ENCODE peak calls at places on chromosome 12, in five cellular contexts. W is AG10803, R is heart left ventricle, U is fibroblast of the aortic adventitia, G is AG09309. N is an unnamed sample.

GRCh38 chr12:120316798-120317257 is 10.8 kb downstream of the PLA2G1B start:
- DNase-seq in W (no peak), R (no peak), U (no peak), G (no peak), N (no peak)

GRCh38 chr12:43835656-43836454 is at the start of gene TMEM117:
- DNase-seq in W (peak), R (peak), U (peak), G (no peak), N (peak)

GRCh38 chr12:92080390-92081285 is 65.0 kb downstream of the BTG1 start:
- DNase-seq in W (peak), R (no peak), U (peak), G (peak), N (peak)

GRCh38 chr12:120873231-120873630 is 30.9 kb downstream of the SPPL3 start:
- DNase-seq in W (no peak), R (no peak), U (no peak), G (no peak), N (no peak)

GRCh38 chr12:88642675-88643431 is 62.6 kb upstream of the KITLG start:
- DNase-seq in W (no peak), R (no peak), U (no peak), G (no peak), N (no peak)

GRCh38 chr12:87953257-87953860 is 75.8 kb downstream of the C12orf50 start:
- DNase-seq in W (peak), R (no peak), U (peak), G (peak), N (peak)

GRCh38 chr12:19192709-19193108 is 63.2 kb downstream of the PLEKHA5 start:
- DNase-seq in W (no peak), R (no peak), U (no peak), G (no peak), N (no peak)

GRCh38 chr12:119235352-119235751 is 56.6 kb downstream of the HSPB8 start:
- DNase-seq in W (no peak), R (no peak), U (no peak), G (no peak), N (no peak)

GRCh38 chr12:44812062-44812461 is 64.1 kb downstream of the NELL2 start:
- DNase-seq in W (no peak), R (no peak), U (no peak), G (no peak), N (no peak)

GRCh38 chr12:102120886-102121285 is 903 bp downstream of the PARPBP start:
- DNase-seq in W (peak), R (no peak), U (peak), G (no peak), N (peak)

GRCh38 chr12:62933871-62934798 is 815 bp downstream of the PPM1H start:
- DNase-seq in W (peak), R (peak), U (peak), G (no peak), N (peak)

GRCh38 chr12:45131506-45131905 is 80.6 kb upstream of the DBX2 start:
- DNase-seq in W (no peak), R (no peak), U (no peak), G (no peak), N (no peak)

GRCh38 chr12:25648460-25648859 is 95.4 kb upstream of the LMNTD1 start:
- DNase-seq in W (peak), R (peak), U (peak), G (peak), N (peak)

GRCh38 chr12:123971770-123972447 is 722 bp downstream of the CCDC92 start:
- DNase-seq in W (no peak), R (peak), U (no peak), G (no peak), N (peak)

GRCh38 chr12:124345795-124346194 is 50.9 kb downstream of the RFLNA start:
- DNase-seq in W (no peak), R (no peak), U (no peak), G (no peak), N (no peak)

GRCh38 chr12:123099556-123100192 is 51.2 kb downstream of the PITPNM2 start:
- DNase-seq in W (no peak), R (no peak), U (no peak), G (no peak), N (no peak)

GRCh38 chr12:102873077-102873476 is 44.0 kb downstream of the PAH start:
- DNase-seq in W (no peak), R (no peak), U (no peak), G (no peak), N (no peak)

GRCh38 chr12:98399532-98399931 is 115.9 kb upstream of the TMPO start:
- DNase-seq in W (peak), R (no peak), U (peak), G (peak), N (peak)

GRCh38 chr12:38892090-38892786 is 13.2 kb downstream of the CPNE8 start:
- DNase-seq in W (peak), R (no peak), U (peak), G (no peak), N (peak)

GRCh38 chr12:62866451-62867082 is 68.4 kb downstream of the PPM1H start:
- DNase-seq in W (peak), R (no peak), U (peak), G (peak), N (peak)

GRCh38 chr12:122743895-122744525 is 8.6 kb upstream of the DENR start:
- DNase-seq in W (no peak), R (peak), U (no peak), G (no peak), N (no peak)

GRCh38 chr12:67650528-67651379 is 2.2 kb downstream of the DYRK2 start:
- DNase-seq in W (no peak), R (no peak), U (no peak), G (no peak), N (no peak)

GRCh38 chr12:86134571-86134970 is 121.6 kb downstream of the MGAT4C start:
- DNase-seq in W (no peak), R (no peak), U (peak), G (no peak), N (peak)

GRCh38 chr12:1800646-1801284 is 19.6 kb upstream of the LRTM2 start:
- DNase-seq in W (no peak), R (no peak), U (no peak), G (no peak), N (peak)

GRCh38 chr12:116635487-116635886 is 76.3 kb downstream of the MAP1LC3B2 start:
- DNase-seq in W (no peak), R (no peak), U (no peak), G (no peak), N (no peak)

GRCh38 chr12:57874166-57875108 is 27.9 kb upstream of the CTDSP2 start:
- DNase-seq in W (no peak), R (no peak), U (no peak), G (no peak), N (no peak)

GRCh38 chr12:53413485-53414215 is 10.0 kb upstream of the AMHR2 start:
- DNase-seq in W (no peak), R (no peak), U (no peak), G (no peak), N (peak)

GRCh38 chr12:40016960-40017359 is 88.9 kb downstream of the SLC2A13 start:
- DNase-seq in W (no peak), R (no peak), U (peak), G (no peak), N (peak)

GRCh38 chr12:57237653-57237951 is 8.1 kb downstream of the SHMT2 start:
- DNase-seq in W (no peak), R (no peak), U (no peak), G (no peak), N (no peak)

GRCh38 chr12:131603106-131604033 is 107.5 kb upstream of the SFSWAP start:
- DNase-seq in W (no peak), R (no peak), U (no peak), G (no peak), N (no peak)

GRCh38 chr12:22588817-22589216 is 36.2 kb upstream of the ETNK1 start:
- DNase-seq in W (no peak), R (no peak), U (no peak), G (no peak), N (no peak)

GRCh38 chr12:64943686-64944085 is 119.2 kb downstream of the TBC1D30 start:
- DNase-seq in W (peak), R (no peak), U (peak), G (peak), N (peak)

GRCh38 chr12:29026419-29026818 is 122.7 kb upstream of the FAR2 start:
- DNase-seq in W (no peak), R (no peak), U (no peak), G (no peak), N (no peak)

GRCh38 chr12:118356809-118357326 is 15.8 kb downstream of the TAOK3 start:
- DNase-seq in W (peak), R (no peak), U (peak), G (peak), N (peak)

GRCh38 chr12:54229624-54230212 is 40.9 kb upstream of the SMUG1 start:
- DNase-seq in W (peak), R (peak), U (peak), G (peak), N (peak)

DNA sequence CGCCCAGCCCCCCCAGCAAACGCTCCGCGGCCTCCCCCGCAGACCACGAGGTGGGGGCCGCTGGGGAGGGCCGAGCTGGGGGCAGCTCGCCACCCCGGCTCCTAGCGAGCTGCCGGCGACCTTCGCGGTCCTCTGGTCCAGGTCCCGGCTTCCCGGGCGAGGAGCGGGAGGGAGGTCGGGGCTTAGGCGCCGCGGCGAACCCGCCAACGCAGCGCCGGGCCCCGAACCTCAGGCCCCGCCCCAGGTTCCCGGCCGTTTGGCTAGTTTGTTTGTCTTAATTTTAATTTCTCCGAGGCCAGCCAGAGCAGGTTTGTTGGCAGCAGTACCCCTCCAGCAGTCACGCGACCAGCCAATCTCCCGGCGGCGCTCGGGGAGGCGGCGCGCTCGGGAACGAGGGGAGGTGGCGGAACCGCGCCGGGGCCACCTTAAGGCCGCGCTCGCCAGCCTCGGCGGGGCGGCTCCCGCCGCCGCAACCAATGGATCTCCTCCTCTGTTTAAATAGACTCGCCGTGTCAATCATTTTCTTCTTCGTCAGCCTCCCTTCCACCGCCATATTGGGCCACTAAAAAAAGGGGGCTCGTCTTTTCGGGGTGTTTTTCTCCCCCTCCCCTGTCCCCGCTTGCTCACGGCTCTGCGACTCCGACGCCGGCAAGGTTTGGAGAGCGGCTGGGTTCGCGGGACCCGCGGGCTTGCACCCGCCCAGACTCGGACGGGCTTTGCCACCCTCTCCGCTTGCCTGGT is at the start of gene CDKN1B:
- DNase-seq in W (peak), R (peak), U (peak), G (peak), N (peak)
- TF ChIP-seq CTCF in W (no peak), R (no peak), U (no peak), G (no peak), N (no peak)

GRCh38 chr12:104496336-104496735 is 39.6 kb downstream of the CHST11 start:
- DNase-seq in W (no peak), R (no peak), U (peak), G (no peak), N (no peak)

GRCh38 chr12:104499668-104500328 is 43.0 kb downstream of the CHST11 start:
- DNase-seq in W (no peak), R (no peak), U (no peak), G (no peak), N (no peak)

GRCh38 chr12:104499207-104499606 is 42.5 kb downstream of the CHST11 start:
- DNase-seq in W (no peak), R (no peak), U (no peak), G (no peak), N (no peak)

GRCh38 chr12:104495786-104496185 is 39.0 kb downstream of the CHST11 start:
- DNase-seq in W (no peak), R (no peak), U (peak), G (no peak), N (no peak)

GRCh38 chr12:104498211-104498801 is 41.6 kb downstream of the CHST11 start:
- DNase-seq in W (peak), R (no peak), U (no peak), G (peak), N (no peak)
- H3K4me3 ChIP-seq in W (no peak), R (no peak), U (no peak), G (no peak), N (no peak)

GRCh38 chr12:4744709-4745108 is 24.5 kb downstream of the GALNT8 start:
- DNase-seq in W (no peak), R (no peak), U (no peak), G (no peak), N (no peak)

GRCh38 chr12:4745249-4745648 is 25.0 kb downstream of the GALNT8 start:
- DNase-seq in W (no peak), R (no peak), U (no peak), G (no peak), N (no peak)

GRCh38 chr12:4742421-4742970 is 22.3 kb downstream of the GALNT8 start:
- DNase-seq in W (no peak), R (no peak), U (no peak), G (no peak), N (no peak)

GRCh38 chr12:4738541-4738940 is 18.3 kb downstream of the GALNT8 start:
- DNase-seq in W (no peak), R (no peak), U (no peak), G (no peak), N (no peak)

DNA sequence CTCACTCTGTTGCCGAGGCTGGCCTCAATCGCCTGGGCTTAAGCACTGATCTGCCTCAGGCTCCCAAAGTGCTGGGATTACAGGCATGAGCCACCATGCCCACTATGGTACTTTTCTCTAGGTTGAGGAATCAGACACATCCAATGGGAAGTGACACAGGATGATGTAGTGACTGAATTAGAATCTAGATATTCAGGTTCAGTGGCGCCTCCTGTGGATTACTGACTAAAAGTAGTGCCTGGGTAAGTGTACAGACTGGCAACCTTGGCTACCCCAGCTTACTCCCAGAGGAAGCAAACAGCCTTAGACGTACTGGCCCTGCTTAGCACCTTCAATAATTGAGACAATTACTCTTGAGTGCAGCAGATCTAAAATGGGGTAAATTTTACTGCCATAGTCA is 22.8 kb downstream of the GALNT8 start:
- DNase-seq in W (no peak), R (no peak), U (no peak), G (no peak), N (no peak)
- TF ChIP-seq CTCF in W (no peak), R (no peak), U (no peak), G (no peak), N (no peak)

DNA sequence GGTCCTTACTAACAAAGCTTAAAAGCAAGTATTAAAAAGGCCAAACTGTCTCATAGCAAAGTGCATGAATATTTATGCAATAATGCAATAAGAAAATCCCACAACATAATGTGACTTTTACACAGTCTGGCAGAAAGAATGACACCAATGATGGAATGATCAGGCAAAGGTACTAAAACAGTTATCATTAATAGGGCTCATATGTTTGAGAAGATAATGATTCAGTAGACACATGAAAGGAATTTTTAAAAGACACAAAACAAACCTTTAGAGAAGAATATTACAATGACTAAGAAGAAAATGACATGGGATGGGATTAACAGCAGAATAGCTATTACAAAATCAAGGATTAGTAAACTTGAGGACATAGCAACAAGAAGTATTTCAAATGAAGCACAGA is 1411.2 kb upstream of the TMEM132C start:
- DNase-seq in W (no peak), R (no peak), U (no peak), G (no peak), N (no peak)
- H3K4me3 ChIP-seq in W (no peak), R (no peak), U (no peak), G (no peak), N (no peak)

GRCh38 chr12:114355389-114356088 is 50.4 kb downstream of the TBX5 start:
- DNase-seq in W (no peak), R (peak), U (no peak), G (no peak), N (peak)
- TF ChIP-seq CTCF in W (no peak), R (peak), U (no peak), G (peak), N (peak)

DNA sequence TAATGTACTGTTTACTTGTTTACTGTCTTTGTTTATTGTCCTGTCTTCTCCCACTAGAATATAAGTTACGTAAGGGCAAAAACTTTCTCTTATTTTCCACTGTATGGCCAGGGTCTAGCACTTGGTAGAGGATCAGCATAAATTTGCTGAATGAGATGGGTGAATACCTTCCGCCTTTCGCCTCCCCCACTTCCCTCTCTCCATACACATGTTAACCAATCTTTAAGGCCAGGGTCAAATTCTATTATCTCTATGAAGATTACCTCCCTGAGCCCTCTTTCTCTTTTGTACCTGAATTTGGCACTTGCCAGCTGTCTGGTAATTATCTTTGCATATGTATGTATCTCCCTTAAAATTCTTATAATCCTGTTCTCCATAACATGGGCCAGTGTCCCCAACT is 4.9 kb downstream of the DUSP16 start:
- DNase-seq in W (no peak), R (no peak), U (no peak), G (no peak), N (no peak)
- H3K4me3 ChIP-seq in W (no peak), R (no peak), U (no peak), G (no peak), N (no peak)

GRCh38 chr12:48336564-48336963 is 14.2 kb downstream of the ZNF641 start:
- DNase-seq in W (no peak), R (no peak), U (no peak), G (no peak), N (peak)
- TF ChIP-seq CTCF in W (peak), R (no peak), U (no peak), G (no peak), N (no peak)